ENCODE peak calls at places on chromosomes 2 and 18, in seven cellular contexts. One of them, this sample, is unnamed.

GRCh38 chr18:52190195-52190594 is 149.8 kb upstream of the DCC start:
- DNase-seq in H1: no peak
- DNase-seq in mesendoderm: no peak
- DNase-seq in H9: no peak
- DNase-seq in IMR-90: no peak
- DNase-seq in neuronal stem cell: no peak
- DNase-seq in trophoblast cell: no peak
- DNase-seq in this sample: no peak

GRCh38 chr18:3623769-3624545 is 174.0 kb downstream of the TGIF1 start:
- DNase-seq in H1: no peak
- DNase-seq in IMR-90: peak; percentile 98
- DNase-seq in H9: peak; percentile 82
- DNase-seq in mesendoderm: peak; percentile 98
- DNase-seq in neuronal stem cell: peak; percentile 83
- DNase-seq in trophoblast cell: peak; percentile 95
- DNase-seq in this sample: peak; percentile 98

GRCh38 chr18:62702259-62702658 is 13.1 kb upstream of the PHLPP1 start:
- DNase-seq in neuronal stem cell: no peak
- DNase-seq in mesendoderm: no peak
- DNase-seq in H9: no peak
- DNase-seq in IMR-90: no peak
- DNase-seq in H1: no peak
- DNase-seq in trophoblast cell: no peak
- DNase-seq in this sample: no peak

GRCh38 chr2:135373702-135374101 is 157.3 kb downstream of the ZRANB3 start:
- DNase-seq in trophoblast cell: no peak
- DNase-seq in mesendoderm: no peak
- DNase-seq in IMR-90: no peak
- DNase-seq in H9: no peak
- DNase-seq in neuronal stem cell: no peak
- DNase-seq in H1: no peak
- DNase-seq in this sample: no peak

GRCh38 chr2:237866119-237866621 is 6.7 kb downstream of the RAMP1 start:
- DNase-seq in trophoblast cell: no peak
- DNase-seq in H9: no peak
- DNase-seq in neuronal stem cell: no peak
- DNase-seq in IMR-90: peak; percentile 78
- DNase-seq in H1: no peak
- DNase-seq in mesendoderm: no peak
- DNase-seq in this sample: peak; percentile 80

GRCh38 chr2:241289053-241289452 is 26.4 kb downstream of the HDLBP start:
- DNase-seq in mesendoderm: no peak
- DNase-seq in IMR-90: no peak
- DNase-seq in H9: no peak
- DNase-seq in H1: no peak
- DNase-seq in trophoblast cell: no peak
- DNase-seq in neuronal stem cell: no peak
- DNase-seq in this sample: no peak

GRCh38 chr2:158676696-158677095 is 118.4 kb upstream of the DAPL1 start:
- DNase-seq in mesendoderm: no peak
- DNase-seq in H1: no peak
- DNase-seq in H9: no peak
- DNase-seq in IMR-90: no peak
- DNase-seq in trophoblast cell: no peak
- DNase-seq in neuronal stem cell: no peak
- DNase-seq in this sample: no peak

GRCh38 chr2:76564734-76565133 is 854.0 kb upstream of the GCFC2 start:
- DNase-seq in trophoblast cell: no peak
- DNase-seq in H1: no peak
- DNase-seq in IMR-90: no peak
- DNase-seq in mesendoderm: no peak
- DNase-seq in neuronal stem cell: no peak
- DNase-seq in H9: no peak
- DNase-seq in this sample: no peak

GRCh38 chr18:71209944-71210343 is 921.1 kb downstream of the SOCS6 start:
- DNase-seq in mesendoderm: no peak
- DNase-seq in H1: no peak
- DNase-seq in trophoblast cell: no peak
- DNase-seq in H9: no peak
- DNase-seq in IMR-90: no peak
- DNase-seq in neuronal stem cell: no peak
- DNase-seq in this sample: no peak

GRCh38 chr18:10401930-10402329 is 52.5 kb upstream of the APCDD1 start:
- DNase-seq in H9: no peak
- DNase-seq in neuronal stem cell: no peak
- DNase-seq in IMR-90: no peak
- DNase-seq in trophoblast cell: no peak
- DNase-seq in mesendoderm: no peak
- DNase-seq in H1: no peak
- DNase-seq in this sample: no peak

GRCh38 chr2:158726906-158727592 is 68.1 kb upstream of the DAPL1 start:
- DNase-seq in mesendoderm: no peak
- DNase-seq in neuronal stem cell: no peak
- DNase-seq in trophoblast cell: no peak
- DNase-seq in IMR-90: no peak
- DNase-seq in H1: no peak
- DNase-seq in H9: no peak
- DNase-seq in this sample: no peak

GRCh38 chr18:59140287-59140885 is 702 bp downstream of the SEC11C start:
- DNase-seq in neuronal stem cell: peak; percentile 29
- DNase-seq in IMR-90: peak; percentile 51
- DNase-seq in mesendoderm: peak; percentile 56
- DNase-seq in H1: no peak
- DNase-seq in trophoblast cell: no peak
- DNase-seq in H9: peak; percentile 55
- DNase-seq in this sample: peak; percentile 70

GRCh38 chr2:158486970-158487325 is 30.2 kb downstream of the PKP4 start:
- DNase-seq in IMR-90: peak; percentile 60
- DNase-seq in H9: no peak
- DNase-seq in mesendoderm: no peak
- DNase-seq in trophoblast cell: no peak
- DNase-seq in neuronal stem cell: no peak
- DNase-seq in H1: no peak
- DNase-seq in this sample: peak; percentile 42

GRCh38 chr18:64294967-64295366 is 146.1 kb upstream of the LINC00305 start:
- DNase-seq in IMR-90: no peak
- DNase-seq in H9: no peak
- DNase-seq in trophoblast cell: no peak
- DNase-seq in mesendoderm: peak; percentile 13
- DNase-seq in H1: no peak
- DNase-seq in neuronal stem cell: no peak
- DNase-seq in this sample: no peak

GRCh38 chr2:70574102-70574501 is 20.5 kb upstream of the TGFA start:
- DNase-seq in mesendoderm: no peak
- DNase-seq in H1: no peak
- DNase-seq in trophoblast cell: no peak
- DNase-seq in neuronal stem cell: no peak
- DNase-seq in H9: no peak
- DNase-seq in IMR-90: no peak
- DNase-seq in this sample: no peak

GRCh38 chr2:206164261-206164862 is 4.7 kb downstream of the EEF1B2 start:
- DNase-seq in H1: no peak
- DNase-seq in IMR-90: peak; percentile 41
- DNase-seq in trophoblast cell: peak; percentile 42
- DNase-seq in neuronal stem cell: peak; percentile 61
- DNase-seq in mesendoderm: peak; percentile 51
- DNase-seq in H9: no peak
- DNase-seq in this sample: peak; percentile 59

GRCh38 chr2:68009526-68009925 is 53.3 kb downstream of the C1D start:
- DNase-seq in trophoblast cell: no peak
- DNase-seq in H1: no peak
- DNase-seq in mesendoderm: no peak
- DNase-seq in neuronal stem cell: no peak
- DNase-seq in H9: no peak
- DNase-seq in IMR-90: no peak
- DNase-seq in this sample: no peak

GRCh38 chr2:157185828-157186227 is 71.7 kb upstream of the GALNT5 start:
- DNase-seq in H1: no peak
- DNase-seq in trophoblast cell: no peak
- DNase-seq in H9: no peak
- DNase-seq in mesendoderm: peak; percentile 13
- DNase-seq in IMR-90: peak; percentile 74
- DNase-seq in neuronal stem cell: no peak
- DNase-seq in this sample: peak; percentile 29

GRCh38 chr18:74803117-74803516 is 205.4 kb downstream of the ZNF407 start:
- DNase-seq in H9: no peak
- DNase-seq in trophoblast cell: no peak
- DNase-seq in mesendoderm: no peak
- DNase-seq in H1: no peak
- DNase-seq in IMR-90: no peak
- DNase-seq in neuronal stem cell: no peak
- DNase-seq in this sample: no peak

DNA sequence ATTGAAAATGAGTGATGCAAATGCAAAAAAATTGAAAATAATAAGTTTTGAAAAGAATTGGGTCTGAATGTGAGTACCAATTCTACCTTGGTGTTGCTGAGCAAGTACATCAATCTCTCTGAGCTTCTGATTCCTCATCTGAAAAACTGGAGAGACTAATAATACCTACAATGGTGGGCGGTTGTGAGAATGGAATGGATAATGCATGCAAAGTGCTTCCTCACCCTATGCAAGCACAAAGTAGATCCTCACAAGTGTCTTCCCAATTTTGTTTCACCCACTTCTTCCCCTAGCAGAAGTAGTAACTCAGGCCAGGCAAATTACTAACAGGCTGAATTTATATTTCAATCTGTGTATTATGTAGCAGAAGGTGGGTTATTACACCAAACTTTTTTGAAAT is 191.7 kb upstream of the PIK3C3 start:
- DNase-seq in mesendoderm: no peak
- DNase-seq in neuronal stem cell: no peak
- DNase-seq in trophoblast cell: no peak
- DNase-seq in H9: no peak
- DNase-seq in H1: no peak
- DNase-seq in IMR-90: no peak
- DNase-seq in this sample: no peak
- H2AK5ac ChIP-seq in mesendoderm: no peak overlapping the region
- H2AK5ac ChIP-seq in neuronal stem cell: no peak overlapping the region
- H2AK5ac ChIP-seq in trophoblast cell: no peak overlapping the region
- H2AK5ac ChIP-seq in H9: no peak overlapping the region
- H2AK5ac ChIP-seq in H1: no peak overlapping the region
- H2AK5ac ChIP-seq in IMR-90: no peak overlapping the region
- H2AK5ac ChIP-seq in this sample: no peak overlapping the region

GRCh38 chr2:54575379-54575888 is 119.3 kb downstream of the SPTBN1 start:
- DNase-seq in IMR-90: peak; percentile 49
- DNase-seq in trophoblast cell: peak; percentile 88
- DNase-seq in H9: no peak
- DNase-seq in H1: no peak
- DNase-seq in neuronal stem cell: no peak
- DNase-seq in mesendoderm: no peak
- DNase-seq in this sample: peak; percentile 61

GRCh38 chr2:54574860-54575247 is 118.7 kb downstream of the SPTBN1 start:
- DNase-seq in neuronal stem cell: no peak
- DNase-seq in H9: no peak
- DNase-seq in H1: no peak
- DNase-seq in IMR-90: no peak
- DNase-seq in trophoblast cell: no peak
- DNase-seq in mesendoderm: no peak
- DNase-seq in this sample: no peak

GRCh38 chr2:54572636-54573531 is 116.8 kb downstream of the SPTBN1 start:
- DNase-seq in H1: no peak
- DNase-seq in trophoblast cell: peak; percentile 7
- DNase-seq in H9: no peak
- DNase-seq in mesendoderm: no peak
- DNase-seq in IMR-90: peak; percentile 91
- DNase-seq in neuronal stem cell: no peak
- DNase-seq in this sample: peak; percentile 93

GRCh38 chr2:54573532-54573915 is 117.4 kb downstream of the SPTBN1 start:
- DNase-seq in mesendoderm: no peak
- DNase-seq in H1: no peak
- DNase-seq in IMR-90: no peak
- DNase-seq in neuronal stem cell: no peak
- DNase-seq in H9: no peak
- DNase-seq in trophoblast cell: peak; percentile 13
- DNase-seq in this sample: no peak

DNA sequence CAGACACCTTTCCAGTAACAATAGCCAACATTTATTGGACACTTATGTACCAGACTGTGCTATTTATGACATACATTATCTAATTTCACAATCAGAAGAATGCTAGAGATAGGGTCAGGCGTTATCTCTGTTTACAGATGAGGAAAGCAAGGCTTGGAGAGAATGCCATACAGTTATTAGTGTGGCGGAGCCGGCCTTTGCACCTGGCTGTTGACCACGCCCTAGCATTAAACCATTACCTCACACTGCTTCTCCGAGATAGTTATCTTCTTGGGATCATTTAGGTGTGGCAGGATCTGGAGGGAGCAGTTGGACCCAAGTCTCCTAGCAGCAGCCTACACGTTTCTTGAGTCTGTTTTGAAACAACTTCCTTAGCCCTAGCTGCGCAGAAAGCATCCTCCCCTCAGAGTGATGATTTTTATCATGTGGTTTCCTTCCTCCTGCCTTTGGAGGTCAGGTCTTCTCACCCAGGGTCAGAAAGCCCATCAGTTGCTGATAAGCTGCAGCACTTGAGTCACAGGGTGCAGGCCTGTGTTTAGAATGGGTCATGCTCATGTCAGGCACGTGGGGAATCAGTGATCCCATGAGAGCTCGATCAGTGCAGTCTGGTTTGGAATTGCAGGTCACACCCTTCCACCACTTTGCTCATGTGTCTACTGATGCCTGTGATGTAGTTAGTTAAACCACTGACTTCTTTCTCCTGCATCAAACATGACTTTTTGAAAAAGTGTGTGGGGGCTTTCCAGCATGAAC is 118.2 kb downstream of the SPTBN1 start:
- DNase-seq in IMR-90: peak; percentile 60
- DNase-seq in H9: no peak
- DNase-seq in neuronal stem cell: no peak
- DNase-seq in mesendoderm: no peak
- DNase-seq in trophoblast cell: peak; percentile 93
- DNase-seq in H1: no peak
- DNase-seq in this sample: peak; percentile 65
- H3K9ac ChIP-seq in IMR-90: no peak overlapping the region
- H3K9ac ChIP-seq in H9: no peak overlapping the region
- H3K9ac ChIP-seq in neuronal stem cell: no peak overlapping the region
- H3K9ac ChIP-seq in mesendoderm: no peak overlapping the region
- H3K9ac ChIP-seq in trophoblast cell: no peak overlapping the region
- H3K9ac ChIP-seq in H1: no peak overlapping the region
- H3K9ac ChIP-seq in this sample: no peak overlapping the region

DNA sequence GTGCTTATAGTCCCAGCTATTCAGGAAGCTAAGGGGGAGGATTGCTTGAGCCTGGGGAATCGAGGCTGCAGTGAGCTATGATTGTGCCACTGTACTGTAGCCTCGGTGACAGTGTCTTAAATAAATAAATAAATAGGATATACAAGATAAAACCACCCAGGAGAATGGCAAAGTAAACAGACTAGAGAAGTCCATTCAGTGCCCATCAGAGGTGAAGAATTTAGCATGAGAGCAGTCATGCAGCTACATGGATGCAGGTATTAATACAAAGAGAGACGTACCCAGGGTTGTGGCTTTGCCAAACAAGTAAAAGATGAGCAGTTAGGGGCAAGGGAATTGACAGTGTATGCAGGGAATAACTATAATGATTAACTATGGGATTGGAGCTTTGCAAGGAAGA is 8.1 kb downstream of the STPG4 start:
- DNase-seq in mesendoderm: no peak
- DNase-seq in neuronal stem cell: no peak
- DNase-seq in H9: no peak
- DNase-seq in H1: no peak
- DNase-seq in IMR-90: no peak
- DNase-seq in trophoblast cell: no peak
- DNase-seq in this sample: no peak
- H2AK5ac ChIP-seq in mesendoderm: no peak overlapping the region
- H2AK5ac ChIP-seq in neuronal stem cell: no peak overlapping the region
- H2AK5ac ChIP-seq in H9: no peak overlapping the region
- H2AK5ac ChIP-seq in H1: no peak overlapping the region
- H2AK5ac ChIP-seq in IMR-90: no peak overlapping the region
- H2AK5ac ChIP-seq in trophoblast cell: no peak overlapping the region
- H2AK5ac ChIP-seq in this sample: no peak overlapping the region

GRCh38 chr2:113217455-113218282 is 43.9 kb downstream of the PSD4 start:
- DNase-seq in trophoblast cell: no peak
- DNase-seq in neuronal stem cell: no peak
- DNase-seq in H9: no peak
- DNase-seq in H1: no peak
- DNase-seq in IMR-90: no peak
- DNase-seq in mesendoderm: peak; percentile 64
- DNase-seq in this sample: no peak
- H3K9ac ChIP-seq in trophoblast cell: no peak overlapping the region
- H3K9ac ChIP-seq in neuronal stem cell: peak overlapping the region; percentile 10
- H3K9ac ChIP-seq in H9: no peak overlapping the region
- H3K9ac ChIP-seq in H1: no peak overlapping the region
- H3K9ac ChIP-seq in IMR-90: no peak overlapping the region
- H3K9ac ChIP-seq in mesendoderm: no peak overlapping the region
- H3K9ac ChIP-seq in this sample: peak overlapping the region; percentile 40